ENCODE peak calls at places on chromosomes 5 and 9, in five cellular contexts. S is HCT116, E is endothelial cell of umbilical vein, D is left ventricle myocardium inferior, A is pancreas. L is an unnamed sample.

GRCh38 chr9:100498592-100498991 is 25.6 kb downstream of the TMEFF1 start:
- DNase-seq in S (no peak), E (no peak), D (no peak), A (no peak), L (no peak)

GRCh38 chr5:149811453-149811852 is 81.3 kb downstream of the PPARGC1B start:
- DNase-seq in S (no peak), E (no peak), D (no peak), A (no peak), L (no peak)

GRCh38 chr5:150121448-150122157 is 34.0 kb downstream of the PDGFRB start:
- DNase-seq in S (no peak), E (no peak), D (no peak), A (no peak), L (no peak)

GRCh38 chr9:81724242-81724889 is 35.0 kb upstream of the TLE1 start:
- DNase-seq in S (no peak), E (peak; percentile 89), D (no peak), A (no peak), L (no peak)

GRCh38 chr9:87301381-87301780 is 196.3 kb upstream of the DAPK1 start:
- DNase-seq in S (no peak), E (no peak), D (no peak), A (no peak), L (no peak)

GRCh38 chr9:504921-505821 is 290.5 kb downstream of the DOCK8 start:
- DNase-seq in S (no peak), E (peak; percentile 6), D (peak; percentile 29), A (peak; percentile 43), L (peak; percentile 57)

GRCh38 chr5:115086473-115086872 is 83.2 kb downstream of the TRIM36 start:
- DNase-seq in S (no peak), E (no peak), D (no peak), A (no peak), L (no peak)

GRCh38 chr9:130212543-130213297 is 40.5 kb downstream of the NCS1 start:
- DNase-seq in S (no peak), E (no peak), D (no peak), A (no peak), L (no peak)

GRCh38 chr5:76615759-76616158 is 7.4 kb downstream of the F2RL2 start:
- DNase-seq in S (no peak), E (no peak), D (no peak), A (no peak), L (no peak)

GRCh38 chr5:69517763-69518212 is 25.2 kb downstream of the OCLN start:
- DNase-seq in S (no peak), E (peak; percentile 81), D (no peak), A (peak; percentile 35), L (no peak)

GRCh38 chr9:17332129-17332528 is 197.3 kb downstream of the CNTLN start:
- DNase-seq in S (no peak), E (no peak), D (no peak), A (no peak), L (no peak)

GRCh38 chr5:14698495-14698894 is 34.0 kb downstream of the OTULIN start:
- DNase-seq in S (no peak), E (no peak), D (no peak), A (no peak), L (no peak)

GRCh38 chr5:151038292-151038745 is 17.9 kb downstream of the GPX3 start:
- DNase-seq in S (no peak), E (no peak), D (no peak), A (no peak), L (no peak)

GRCh38 chr5:73540192-73540591 is 25.2 kb downstream of the ANKRA2 start:
- DNase-seq in S (no peak), E (peak; percentile 38), D (no peak), A (no peak), L (no peak)

GRCh38 chr5:133890308-133890707 is 78.1 kb downstream of the C5orf15 start:
- DNase-seq in S (no peak), E (no peak), D (no peak), A (no peak), L (no peak)

GRCh38 chr5:86968311-86968753 is 299.4 kb upstream of the RASA1 start:
- DNase-seq in S (peak; percentile 54), E (peak; percentile 76), D (peak; percentile 23), A (peak; percentile 22), L (peak; percentile 39)

GRCh38 chr5:62333250-62333800 is 27.3 kb downstream of the KIF2A start:
- DNase-seq in S (no peak), E (no peak), D (no peak), A (no peak), L (no peak)

GRCh38 chr5:68290260-68290674 is 74.7 kb downstream of the PIK3R1 start:
- DNase-seq in S (no peak), E (no peak), D (peak; percentile 25), A (no peak), L (no peak)

GRCh38 chr5:177299711-177300110 is 3.8 kb downstream of the RAB24 start:
- DNase-seq in S (no peak), E (no peak), D (no peak), A (no peak), L (no peak)

GRCh38 chr9:131334568-131335105 is 45.1 kb downstream of the PLPP7 start:
- DNase-seq in S (no peak), E (peak; percentile 48), D (peak; percentile 84), A (no peak), L (peak; percentile 94)

GRCh38 chr9:95296761-95297160 is 20.7 kb downstream of the FANCC start:
- DNase-seq in S (no peak), E (no peak), D (no peak), A (no peak), L (no peak)

GRCh38 chr5:170143091-170143490 is 37.4 kb downstream of the FOXI1 start:
- DNase-seq in S (no peak), E (no peak), D (no peak), A (no peak), L (no peak)

GRCh38 chr5:43038523-43038989 is 1.6 kb downstream of the ANXA2R start:
- DNase-seq in S (no peak), E (no peak), D (no peak), A (no peak), L (no peak)

GRCh38 chr9:120853198-120853597 is 10.5 kb upstream of the PSMD5 start:
- DNase-seq in S (no peak), E (no peak), D (no peak), A (no peak), L (no peak)

GRCh38 chr5:56514246-56514645 is 281.1 kb upstream of the ANKRD55 start:
- DNase-seq in S (no peak), E (no peak), D (no peak), A (no peak), L (no peak)

GRCh38 chr5:141518616-141519015 is 29.7 kb downstream of the PCDHGC5 start:
- DNase-seq in S (no peak), E (no peak), D (no peak), A (no peak), L (no peak)

GRCh38 chr5:141517902-141518610 is 29.2 kb downstream of the PCDHGC5 start:
- DNase-seq in S (no peak), E (no peak), D (no peak), A (no peak), L (no peak)

GRCh38 chr5:141515946-141516647 is 27.2 kb downstream of the PCDHGC5 start:
- DNase-seq in S (no peak), E (no peak), D (no peak), A (no peak), L (no peak)

GRCh38 chr5:141516648-141517025 is 27.8 kb downstream of the PCDHGC5 start:
- DNase-seq in S (no peak), E (no peak), D (no peak), A (no peak), L (peak; percentile 38)

GRCh38 chr5:141517321-141517720 is 28.4 kb downstream of the PCDHGC5 start:
- DNase-seq in S (no peak), E (no peak), D (no peak), A (no peak), L (no peak)
- H3K4me1 ChIP-seq in S (peaks cover 49% of the 10 kb centered on the region), E (peaks cover 35% of the 10 kb centered on the region), D (peaks cover 95% of the 10 kb centered on the region), A (peaks cover 18% of the 10 kb centered on the region), L (peaks cover 86% of the 10 kb centered on the region)

GRCh38 chr9:97440160-97440559 is 28.3 kb downstream of the TDRD7 start:
- DNase-seq in S (no peak), E (no peak), D (no peak), A (no peak), L (no peak)
- TF ChIP-seq CTCF in S (no peak), E (no peak), D (no peak), A (no peak), L (no peak)

GRCh38 chr9:136965771-136966484 is 11.4 kb upstream of the PTGDS start:
- DNase-seq in S (no peak), E (no peak), D (no peak), A (no peak), L (no peak)
- H3K4me3 ChIP-seq in S (no peak overlapping the region), E (no peak overlapping the region), D (peak overlapping the region; percentile 34), A (no peak overlapping the region), L (no peak overlapping the region)

DNA sequence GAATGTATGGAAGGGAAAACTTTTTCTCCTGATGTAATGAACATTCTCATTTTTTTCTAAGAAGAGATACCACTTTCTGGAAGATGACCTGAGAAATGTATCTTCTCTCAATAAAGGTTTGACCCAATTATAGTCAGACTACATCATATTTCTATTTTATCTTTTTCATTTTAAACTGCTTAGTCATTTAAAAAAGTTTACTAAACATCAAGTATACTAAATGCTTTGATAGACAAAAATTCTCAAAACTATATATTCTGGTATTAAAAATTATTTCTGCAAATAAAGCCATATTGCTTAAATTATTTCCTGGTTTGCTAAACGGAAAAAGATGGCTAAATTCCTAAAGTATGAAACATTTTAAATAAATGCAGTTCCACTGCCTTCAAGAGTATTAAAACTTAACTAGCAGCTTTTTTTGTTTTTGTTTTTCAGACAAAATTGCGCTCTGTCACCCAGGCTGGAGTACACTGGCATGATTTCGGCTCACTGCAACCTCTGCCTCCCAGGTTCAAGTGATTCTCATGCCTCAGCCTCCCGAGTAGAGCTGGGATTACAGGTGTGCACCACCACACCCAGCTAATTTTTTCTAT is 37.1 kb downstream of the FBXW11 start:
- DNase-seq in S (no peak), E (no peak), D (no peak), A (no peak), L (no peak)
- H3K4me1 ChIP-seq in S (no peaks in the 10 kb centered on the region), E (peaks cover 15% of the 10 kb centered on the region), D (peaks cover 63% of the 10 kb centered on the region), A (peaks cover 36% of the 10 kb centered on the region), L (peaks cover 25% of the 10 kb centered on the region)